ENCODE peak calls at places on chromosomes 7 and 10, in five cellular contexts. V is tibial nerve, Z is A673, N is HCT116, L is transverse colon. R is an unnamed sample. For H3K36me3, the result is how much of the 10 kb centered on the place peaks cover.

GRCh38 chr7:76346778-76347177 is 12.0 kb downstream of the YWHAG start:
- DNase-seq in Z (no peak), V (no peak), N (no peak), L (no peak), R (peak)

GRCh38 chr7:44056681-44057080 is 8.7 kb downstream of the PGAM2 start:
- DNase-seq in N (no peak), L (peak), Z (no peak), V (no peak), R (peak)

GRCh38 chr10:43000021-43000411 is 76.9 kb upstream of the RET start:
- DNase-seq in L (no peak), V (no peak), N (no peak), Z (no peak), R (no peak)

GRCh38 chr10:12549297-12549696 is 199.9 kb downstream of the CAMK1D start:
- DNase-seq in N (peak), Z (no peak), V (no peak), L (no peak), R (no peak)

GRCh38 chr7:142859829-142860228 is 5.0 kb downstream of the EPHB6 start:
- DNase-seq in Z (no peak), L (no peak), V (peak), N (no peak), R (no peak)

GRCh38 chr10:4074559-4075407 is 289.8 kb upstream of the KLF6 start:
- DNase-seq in V (no peak), N (no peak), L (no peak), Z (no peak), R (no peak)

GRCh38 chr10:95467162-95467599 is 94.0 kb downstream of the SORBS1 start:
- DNase-seq in L (peak), V (no peak), N (peak), Z (no peak), R (no peak)

GRCh38 chr10:14822879-14823755 is 14.7 kb downstream of the CDNF start:
- DNase-seq in L (peak), V (no peak), Z (peak), N (peak), R (peak)

GRCh38 chr7:37352974-37353948 is 95.4 kb downstream of the ELMO1 start:
- DNase-seq in N (peak), L (peak), Z (no peak), V (no peak), R (no peak)

GRCh38 chr10:131350245-131350644 is 38.7 kb upstream of the TCERG1L start:
- DNase-seq in Z (no peak), L (no peak), N (no peak), V (no peak), R (no peak)

GRCh38 chr7:1210979-1211608 is 21.6 kb upstream of the UNCX start:
- DNase-seq in Z (no peak), N (no peak), V (no peak), L (no peak), R (no peak)

GRCh38 chr7:123220396-123220795 is 20.6 kb upstream of the SLC13A1 start:
- DNase-seq in N (no peak), L (no peak), V (no peak), Z (no peak), R (peak)

GRCh38 chr10:47269294-47269693 is 30.7 kb upstream of the GDF10 start:
- DNase-seq in L (no peak), Z (no peak), V (no peak), N (no peak), R (no peak)

GRCh38 chr7:836429-836828 is 4.2 kb downstream of the SUN1 start:
- DNase-seq in Z (no peak), N (peak), L (peak), V (no peak), R (no peak)

GRCh38 chr10:33234779-33235178 is 99.7 kb downstream of the NRP1 start:
- DNase-seq in N (no peak), L (no peak), Z (no peak), V (no peak), R (peak)

GRCh38 chr10:123515661-123516060 is 150.5 kb upstream of the GPR26 start:
- DNase-seq in N (no peak), L (no peak), V (no peak), Z (no peak), R (no peak)

DNA sequence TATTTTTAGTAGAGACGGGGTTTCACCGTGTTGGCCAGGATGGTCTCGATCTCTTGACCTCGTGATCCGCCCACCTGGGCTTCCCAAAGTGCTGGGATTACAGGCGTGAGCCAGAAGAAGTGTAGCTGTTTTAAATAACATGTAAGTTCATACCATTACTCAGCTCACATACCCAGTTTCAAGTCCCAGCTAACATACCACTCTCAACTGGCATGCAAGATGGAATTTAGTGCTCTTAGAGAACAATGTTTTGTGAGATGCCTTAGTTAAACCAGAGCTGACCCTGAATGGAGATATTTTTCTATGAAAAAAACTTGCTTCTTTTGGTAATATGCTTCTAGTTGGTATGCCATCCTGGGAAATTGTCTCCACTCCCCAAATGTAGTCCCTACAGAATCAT is 37.3 kb downstream of the HBP1 start:
- DNase-seq in N (no peak), V (no peak), L (no peak), Z (no peak), R (no peak)
- H3K36me3 ChIP-seq in N (under half), V (under half), L (under half), Z (under half), R (under half)

DNA sequence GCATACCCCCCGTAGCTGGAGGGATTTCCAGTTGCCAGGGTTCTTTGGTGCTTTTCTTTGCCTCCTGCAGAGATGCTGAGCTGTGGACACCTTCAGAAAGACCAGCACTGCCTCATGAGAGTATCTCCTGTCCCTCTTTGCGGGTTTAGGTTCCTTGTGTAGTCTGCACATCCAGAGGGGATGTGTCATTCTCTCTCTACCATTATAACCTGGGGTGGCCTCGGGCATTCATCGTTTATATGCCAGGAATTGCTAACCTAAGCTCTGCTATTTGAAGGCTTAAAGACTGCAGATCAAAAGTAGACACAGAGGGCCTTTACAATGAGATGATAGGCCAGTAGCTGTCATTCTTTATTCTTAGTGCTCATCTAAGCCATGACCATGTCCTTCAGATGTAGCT is 129.1 kb downstream of the NRF1 start:
- DNase-seq in Z (no peak), V (no peak), N (no peak), L (no peak), R (no peak)
- H3K36me3 ChIP-seq in Z (under half), V (under half), N (under half), L (under half), R (under half)

GRCh38 chr10:90890347-90890746 is 18.6 kb downstream of the RPP30 start:
- DNase-seq in V (no peak), N (no peak), L (no peak), Z (no peak), R (no peak)
- H3K36me3 ChIP-seq in V (under half), N (half or more), L (under half), Z (half or more), R (under half)

GRCh38 chr10:89001428-89002072 is 11.0 kb downstream of the FAS start:
- DNase-seq in N (no peak), L (no peak), V (no peak), Z (no peak), R (no peak)

GRCh38 chr10:88999629-89000028 is 9.0 kb downstream of the FAS start:
- DNase-seq in Z (no peak), N (no peak), V (no peak), L (no peak), R (no peak)

GRCh38 chr10:89002234-89002978 is 11.8 kb downstream of the FAS start:
- DNase-seq in V (no peak), N (no peak), Z (no peak), L (no peak), R (no peak)

GRCh38 chr10:89001024-89001423 is 10.4 kb downstream of the FAS start:
- DNase-seq in Z (no peak), L (no peak), N (no peak), V (no peak), R (no peak)

DNA sequence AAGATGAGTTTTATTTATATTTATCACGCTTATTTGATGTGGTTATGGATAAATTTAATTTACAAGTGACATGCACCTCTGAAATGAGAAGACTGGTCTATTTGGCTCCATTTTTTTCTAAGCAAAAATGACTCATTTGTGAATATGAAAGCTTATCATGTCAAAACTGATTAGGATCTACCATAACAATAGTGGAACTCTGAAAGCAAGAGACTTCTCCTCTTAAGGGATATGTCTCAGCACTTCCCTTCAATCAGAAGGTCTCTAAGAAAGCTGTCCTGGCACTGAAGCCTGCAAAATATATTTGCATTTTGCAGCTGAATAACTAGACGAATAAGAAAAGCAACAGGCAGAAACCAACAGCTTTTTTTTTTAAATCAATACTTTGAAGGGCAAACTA is 12.7 kb downstream of the FAS start:
- DNase-seq in Z (no peak), V (no peak), L (no peak), N (no peak), R (no peak)
- H3K36me3 ChIP-seq in Z (under half), V (under half), L (under half), N (under half), R (under half)

GRCh38 chr7:158750702-158751101 is 46.1 kb upstream of the NCAPG2 start:
- DNase-seq in V (no peak), Z (no peak), N (no peak), L (no peak), R (no peak)
- H3K36me3 ChIP-seq in V (under half), Z (under half), N (under half), L (under half), R (under half)

GRCh38 chr7:149608168-149608567 is 110.6 kb upstream of the ZNF746 start:
- DNase-seq in V (no peak), N (no peak), Z (no peak), L (no peak), R (no peak)
- H3K36me3 ChIP-seq in V (under half), N (under half), Z (under half), L (under half), R (half or more)

DNA sequence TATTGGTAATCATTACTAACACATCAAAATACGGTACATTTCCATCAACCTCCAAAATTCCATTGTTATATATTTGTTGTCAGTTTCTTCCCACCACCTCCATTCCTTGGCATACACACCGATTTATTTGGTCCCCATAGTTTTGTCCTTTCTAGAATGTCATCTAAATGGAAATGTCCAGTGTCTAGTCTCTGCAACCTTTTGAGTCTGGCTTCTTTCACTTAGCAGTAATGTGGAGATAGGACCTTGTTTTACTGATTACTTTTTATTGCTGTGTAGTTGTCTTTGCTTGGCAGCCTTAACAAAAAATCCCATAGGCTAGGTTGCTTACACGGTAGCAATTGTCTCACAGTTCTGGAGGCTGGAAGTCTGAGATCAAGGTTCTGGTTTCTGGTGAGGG is 22.5 kb downstream of the TRRAP start:
- DNase-seq in Z (no peak), N (no peak), L (no peak), V (no peak), R (no peak)
- H3K36me3 ChIP-seq in Z (half or more), N (half or more), L (half or more), V (under half), R (under half)

GRCh38 chr10:63252095-63252762 is 119.1 kb downstream of the NRBF2 start:
- DNase-seq in L (no peak), V (no peak), Z (no peak), N (no peak), R (no peak)

GRCh38 chr10:63246361-63246760 is 113.2 kb downstream of the NRBF2 start:
- DNase-seq in Z (no peak), N (no peak), V (no peak), L (no peak), R (no peak)

GRCh38 chr10:63253040-63253439 is 119.9 kb downstream of the NRBF2 start:
- DNase-seq in L (no peak), V (no peak), Z (no peak), N (no peak), R (no peak)

GRCh38 chr10:63250032-63250431 is 116.9 kb downstream of the NRBF2 start:
- DNase-seq in V (no peak), L (no peak), Z (no peak), N (no peak), R (no peak)

DNA sequence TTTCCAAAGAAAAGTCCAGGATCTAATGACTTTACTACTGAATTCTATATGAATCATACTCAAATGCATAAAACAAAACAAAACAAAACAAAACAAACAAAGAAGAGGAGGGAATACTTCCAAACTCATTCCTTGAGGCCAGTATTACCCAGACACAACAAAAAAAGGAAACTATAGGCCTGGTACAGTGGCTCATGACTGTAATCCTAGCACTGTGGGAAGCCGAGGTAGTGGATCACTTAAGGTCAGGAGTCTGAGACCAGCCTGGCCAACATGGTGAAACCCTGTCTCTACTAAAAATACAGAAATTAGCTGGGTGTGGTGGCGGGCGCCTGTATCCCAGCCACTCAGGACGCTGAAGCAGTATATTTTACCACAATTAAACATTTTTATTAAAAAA is 114.6 kb downstream of the NRBF2 start:
- DNase-seq in Z (no peak), L (no peak), V (no peak), N (no peak), R (no peak)
- H3K36me3 ChIP-seq in Z (under half), L (under half), V (under half), N (under half), R (under half)